ENCODE peak calls at places on chromosome 3, in nine cellular contexts. K is HT1080, O is ELR, Q is mucosa of descending colon, M is cardiac fibroblast, P is uterus, Y is heart left ventricle, U is cardiac muscle cell, R is lung microvascular endothelial cell. L is an unnamed sample.

GRCh38 chr3:101381809-101382208 is 61.4 kb upstream of the IMPG2 start:
- DNase-seq in K (peak), O (peak), Q (no peak), M (peak), P (no peak), Y (no peak), U (peak), R (peak), L (no peak)

GRCh38 chr3:100932491-100932890 is 60.7 kb downstream of the ABI3BP start:
- DNase-seq in K (no peak), O (no peak), Q (no peak), M (no peak), P (no peak), Y (no peak), U (no peak), R (no peak), L (no peak)

GRCh38 chr3:38168151-38168987 is 3.0 kb downstream of the OXSR1 start:
- DNase-seq in K (peak), O (peak), Q (no peak), M (peak), P (no peak), Y (no peak), U (no peak), R (peak), L (no peak)

GRCh38 chr3:13378155-13378554 is 42.0 kb downstream of the NUP210 start:
- DNase-seq in K (no peak), O (peak), Q (no peak), M (no peak), P (no peak), Y (no peak), U (no peak), R (no peak), L (no peak)

GRCh38 chr3:72100062-72100511 is 315.1 kb upstream of the PROK2 start:
- DNase-seq in K (no peak), O (no peak), Q (no peak), M (no peak), P (peak), Y (no peak), U (peak), R (no peak), L (no peak)

GRCh38 chr3:171935261-171936123 is 92.3 kb downstream of the TMEM212 start:
- DNase-seq in K (no peak), O (no peak), Q (no peak), M (no peak), P (no peak), Y (no peak), U (no peak), R (no peak), L (no peak)

GRCh38 chr3:52268036-52268435 is 10.4 kb downstream of the WDR82 start:
- DNase-seq in K (no peak), O (no peak), Q (no peak), M (no peak), P (no peak), Y (no peak), U (no peak), R (no peak), L (no peak)

GRCh38 chr3:191901746-191902145 is 440.8 kb downstream of the PYDC2 start:
- DNase-seq in K (peak), O (peak), Q (no peak), M (no peak), P (no peak), Y (no peak), U (no peak), R (no peak), L (no peak)

GRCh38 chr3:1699361-1699920 is 399.2 kb upstream of the CNTN4 start:
- DNase-seq in K (no peak), O (no peak), Q (no peak), M (no peak), P (no peak), Y (no peak), U (no peak), R (no peak), L (no peak)

GRCh38 chr3:157436583-157437300 is at the start of gene PTX3:
- DNase-seq in K (peak), O (peak), Q (no peak), M (peak), P (peak), Y (peak), U (peak), R (peak), L (peak)

GRCh38 chr3:133758969-133759739 is 13.0 kb downstream of the TF start:
- DNase-seq in K (no peak), O (no peak), Q (no peak), M (no peak), P (no peak), Y (no peak), U (peak), R (no peak), L (no peak)

GRCh38 chr3:70822777-70823176 is 510.3 kb upstream of the MDFIC2 start:
- DNase-seq in K (no peak), O (no peak), Q (no peak), M (no peak), P (no peak), Y (no peak), U (no peak), R (no peak), L (no peak)

GRCh38 chr3:46986055-46986730 is 6.7 kb downstream of the NBEAL2 start:
- DNase-seq in K (no peak), O (no peak), Q (no peak), M (no peak), P (no peak), Y (no peak), U (no peak), R (no peak), L (no peak)

GRCh38 chr3:130379274-130379673 is 33.8 kb downstream of the COL6A5 start:
- DNase-seq in K (peak), O (peak), Q (no peak), M (no peak), P (no peak), Y (no peak), U (no peak), R (peak), L (no peak)

GRCh38 chr3:57758686-57759085 is 2.6 kb downstream of the SLMAP start:
- DNase-seq in K (no peak), O (peak), Q (no peak), M (peak), P (no peak), Y (no peak), U (no peak), R (peak), L (no peak)

GRCh38 chr3:182715006-182715405 is 78.3 kb upstream of the ATP11B start:
- DNase-seq in K (no peak), O (no peak), Q (no peak), M (no peak), P (no peak), Y (no peak), U (no peak), R (no peak), L (no peak)

GRCh38 chr3:160092760-160093159 is 104.1 kb downstream of the IL12A start:
- DNase-seq in K (no peak), O (no peak), Q (no peak), M (no peak), P (no peak), Y (no peak), U (no peak), R (no peak), L (no peak)

GRCh38 chr3:118380576-118380975 is 654.1 kb downstream of the IGSF11 start:
- DNase-seq in K (peak), O (no peak), Q (no peak), M (no peak), P (no peak), Y (no peak), U (no peak), R (no peak), L (no peak)

GRCh38 chr3:33186524-33187367 is 31.9 kb downstream of the SUSD5 start:
- DNase-seq in K (peak), O (peak), Q (no peak), M (no peak), P (no peak), Y (no peak), U (no peak), R (peak), L (no peak)

GRCh38 chr3:126558336-126559071 is at the start of gene C3orf22:
- DNase-seq in K (no peak), O (no peak), Q (peak), M (no peak), P (peak), Y (no peak), U (no peak), R (no peak), L (peak)

GRCh38 chr3:118501152-118501551 is 533.5 kb downstream of the IGSF11 start:
- DNase-seq in K (peak), O (no peak), Q (peak), M (peak), P (no peak), Y (peak), U (peak), R (no peak), L (peak)

GRCh38 chr3:180913582-180914404 is 1.3 kb downstream of the FXR1 start:
- DNase-seq in K (no peak), O (peak), Q (no peak), M (peak), P (no peak), Y (no peak), U (peak), R (peak), L (no peak)

GRCh38 chr3:190424478-190425439 is 24.9 kb downstream of the TMEM207 start:
- DNase-seq in K (peak), O (peak), Q (peak), M (peak), P (peak), Y (peak), U (peak), R (peak), L (peak)

GRCh38 chr3:170477395-170477794 is 58.7 kb downstream of the CLDN11 start:
- DNase-seq in K (peak), O (peak), Q (no peak), M (no peak), P (no peak), Y (no peak), U (no peak), R (peak), L (no peak)

GRCh38 chr3:136644200-136644599 is 108.0 kb downstream of the STAG1 start:
- DNase-seq in K (no peak), O (no peak), Q (no peak), M (no peak), P (no peak), Y (no peak), U (no peak), R (no peak), L (no peak)